ENCODE peak calls at places on chromosomes 5 and 9, in seven cellular contexts. C is GM23338; F is body of pancreas; H is activated T-helper 1 cell treated with anti-CD3 and anti-CD28 coated beads, Interleukin-2, amount 50 U/mL, for 16 hours; O is iPS DF 6.9; Z is C1 segment of cervical spinal cord; V is nucleus accumbens. B is an unnamed sample.

GRCh38 chr9:100739208-100739607 is 161.3 kb downstream of the CAVIN4 start:
- DNase-seq in O (no peak), Z (no peak), C (no peak), F (no peak), V (no peak), H (no peak), B (no peak)

GRCh38 chr5:159877894-159878448 is 38.3 kb upstream of the ADRA1B start:
- DNase-seq in V (peak), O (no peak), H (no peak), C (no peak), F (peak), Z (no peak), B (peak)

GRCh38 chr5:58085800-58086199 is 374.1 kb downstream of the PLK2 start:
- DNase-seq in O (no peak), V (no peak), Z (no peak), H (no peak), C (no peak), F (peak), B (no peak)

GRCh38 chr5:53679261-53679660 is 118.8 kb downstream of the NDUFS4 start:
- DNase-seq in Z (no peak), O (no peak), C (peak), H (no peak), F (no peak), V (no peak), B (no peak)

GRCh38 chr5:77775773-77776605 is at the start of gene TBCA:
- DNase-seq in F (peak), Z (peak), V (peak), H (peak), C (peak), O (peak), B (peak)

GRCh38 chr9:124660341-124660801 is 110.7 kb downstream of the NR6A1 start:
- DNase-seq in F (no peak), Z (no peak), V (peak), H (no peak), O (no peak), C (peak), B (no peak)

GRCh38 chr5:2194949-2195348 is 312.2 kb upstream of the IRX4 start:
- DNase-seq in F (no peak), O (no peak), C (no peak), Z (no peak), H (no peak), V (no peak), B (no peak)

GRCh38 chr9:128225770-128226753 is 22.9 kb downstream of the DNM1 start:
- DNase-seq in V (no peak), C (no peak), O (no peak), F (no peak), Z (no peak), H (no peak), B (no peak)

GRCh38 chr5:59709833-59710232 is 183.7 kb downstream of the PDE4D start:
- DNase-seq in Z (no peak), F (no peak), C (no peak), H (no peak), O (no peak), V (no peak), B (no peak)

GRCh38 chr5:52909192-52909591 is 80.0 kb upstream of the ITGA2 start:
- DNase-seq in H (no peak), Z (no peak), C (no peak), F (no peak), V (no peak), O (no peak), B (no peak)

GRCh38 chr5:127938746-127939145 is 144.8 kb upstream of the SLC12A2 start:
- DNase-seq in Z (no peak), O (no peak), V (no peak), H (no peak), C (no peak), F (no peak), B (no peak)

GRCh38 chr9:79757906-79758669 is 186.3 kb downstream of the TLE4 start:
- DNase-seq in F (no peak), H (no peak), Z (no peak), O (no peak), C (peak), V (no peak), B (no peak)

GRCh38 chr5:173926359-173926758 is 38.2 kb downstream of the CPEB4 start:
- DNase-seq in V (no peak), C (no peak), Z (no peak), F (peak), O (no peak), H (no peak), B (no peak)

GRCh38 chr5:55344392-55344992 is 36.7 kb downstream of the MTREX start:
- DNase-seq in C (peak), Z (no peak), F (peak), H (peak), O (peak), V (peak), B (peak)

GRCh38 chr9:71683598-71684235 is 84.6 kb downstream of the CEMIP2 start:
- DNase-seq in V (no peak), C (peak), H (no peak), O (no peak), Z (no peak), F (no peak), B (peak)

GRCh38 chr5:167207081-167207480 is 1084.4 kb upstream of the WWC1 start:
- DNase-seq in H (no peak), F (no peak), V (no peak), O (no peak), Z (no peak), C (no peak), B (no peak)

GRCh38 chr5:111869681-111870080 is 112.7 kb upstream of the NREP start:
- DNase-seq in C (no peak), F (no peak), V (no peak), Z (no peak), O (no peak), H (no peak), B (no peak)

GRCh38 chr5:405421-405820 is 37.6 kb upstream of the EXOC3 start:
- DNase-seq in C (no peak), F (no peak), Z (no peak), V (no peak), O (no peak), H (no peak), B (no peak)

GRCh38 chr5:158923799-158924551 is 175.7 kb downstream of the EBF1 start:
- DNase-seq in F (no peak), C (peak), O (no peak), H (no peak), Z (no peak), V (no peak), B (no peak)

GRCh38 chr5:446864-447263 is 3.9 kb downstream of the EXOC3 start:
- DNase-seq in O (no peak), H (no peak), V (no peak), Z (no peak), C (peak), F (no peak), B (peak)

GRCh38 chr9:69173891-69174644 is at the start of gene TJP2:
- DNase-seq in Z (peak), V (peak), H (peak), F (peak), C (peak), O (no peak), B (peak)

GRCh38 chr5:83516962-83517750 is 45.6 kb downstream of the VCAN start:
- DNase-seq in Z (no peak), O (no peak), C (no peak), F (no peak), H (no peak), V (no peak), B (no peak)

GRCh38 chr9:100030548-100030947 is 68.3 kb downstream of the ERP44 start:
- DNase-seq in Z (no peak), V (no peak), C (no peak), H (no peak), F (no peak), O (no peak), B (no peak)

GRCh38 chr5:36777105-36777757 is 99.3 kb upstream of the NIPBL start:
- DNase-seq in C (peak), H (no peak), O (peak), Z (no peak), F (peak), V (no peak), B (peak)

GRCh38 chr9:82679488-82679887 is 383.5 kb downstream of the RASEF start:
- DNase-seq in O (no peak), F (no peak), H (no peak), C (peak), Z (no peak), V (no peak), B (no peak)

GRCh38 chr5:138944527-138945322 is 69.6 kb upstream of the LRRTM2 start:
- DNase-seq in O (no peak), V (no peak), C (no peak), H (no peak), Z (no peak), F (no peak), B (no peak)

GRCh38 chr9:127754761-127755557 is 19.9 kb upstream of the TOR2A start:
- DNase-seq in O (no peak), C (peak), H (no peak), Z (no peak), F (no peak), V (no peak), B (no peak)

B was measured in mucosa of descending colon.